ENCODE peak calls at places on chromosomes 6 and 20, in eight cellular contexts. K is A549, U is H1, X is HCT116, L is endothelial cell of umbilical vein, H is GM12878, W is K562, V is HepG2. E is an unnamed sample.

GRCh38 chr20:63150911-63151531 is 64.9 kb downstream of the YTHDF1 start:
- DNase-seq in H (no peak), V (no peak), U (no peak), X (no peak), W (no peak), K (no peak), L (no peak), E (peak; percentile 71)

GRCh38 chr20:49813305-49813974 is 812 bp downstream of the SLC9A8 start:
- DNase-seq in U (no peak), L (peak; percentile 5), K (no peak), H (no peak), W (peak; percentile 10), X (no peak), V (no peak), E (peak; percentile 34)

GRCh38 chr20:32631916-32632460 is 41.8 kb downstream of the C20orf203 start:
- DNase-seq in K (no peak), X (no peak), V (no peak), H (no peak), U (no peak), L (no peak), W (peak; percentile 50), E (no peak)

GRCh38 chr20:20635006-20635405 is 77.4 kb downstream of the RALGAPA2 start:
- DNase-seq in K (no peak), U (no peak), W (no peak), H (no peak), X (no peak), L (no peak), V (no peak), E (peak; percentile 19)

GRCh38 chr6:151160869-151161268 is 78.9 kb upstream of the AKAP12 start:
- DNase-seq in L (no peak), W (no peak), X (no peak), H (no peak), K (peak; percentile 17), U (no peak), V (peak; percentile 57), E (no peak)

GRCh38 chr20:45325367-45325766 is 17.3 kb upstream of the MATN4 start:
- DNase-seq in K (no peak), L (no peak), U (no peak), X (no peak), W (no peak), V (no peak), H (no peak), E (no peak)

GRCh38 chr6:37540390-37540789 is 40.7 kb upstream of the CCDC167 start:
- DNase-seq in W (no peak), K (no peak), H (no peak), U (no peak), L (no peak), X (no peak), V (no peak), E (no peak)

GRCh38 chr6:99821164-99821563 is 172.9 kb downstream of the MCHR2 start:
- DNase-seq in L (peak; percentile 68), W (no peak), K (no peak), X (no peak), V (no peak), U (no peak), H (no peak), E (no peak)

GRCh38 chr20:1870792-1871550 is 24.2 kb upstream of the SIRPA start:
- DNase-seq in K (no peak), W (no peak), L (no peak), U (no peak), H (peak; percentile 71), V (no peak), X (no peak), E (peak; percentile 84)

GRCh38 chr6:23175391-23175790 is 606.0 kb downstream of the HDGFL1 start:
- DNase-seq in W (no peak), H (no peak), X (no peak), L (no peak), V (no peak), U (no peak), K (no peak), E (no peak)

GRCh38 chr6:105675715-105676397 is 273.0 kb upstream of the PREP start:
- DNase-seq in K (peak; percentile 22), H (no peak), W (no peak), V (no peak), X (peak; percentile 73), L (no peak), U (no peak), E (peak; percentile 34)

GRCh38 chr6:5139828-5140771 is 55.0 kb downstream of the PPP1R3G start:
- DNase-seq in K (no peak), X (no peak), L (no peak), W (no peak), H (no peak), U (no peak), V (no peak), E (no peak)

GRCh38 chr6:151914475-151914874 is 107.0 kb downstream of the ESR1 start:
- DNase-seq in H (no peak), K (peak; percentile 62), U (no peak), L (no peak), X (no peak), W (no peak), V (peak; percentile 7), E (no peak)

GRCh38 chr6:73985891-73986290 is 289.9 kb downstream of the CD109 start:
- DNase-seq in L (peak; percentile 10), K (peak; percentile 24), V (no peak), X (peak; percentile 12), U (peak; percentile 7), H (no peak), W (no peak), E (peak; percentile 9)

GRCh38 chr20:8388146-8388545 is 256.1 kb downstream of the PLCB1 start:
- DNase-seq in W (no peak), V (no peak), H (no peak), X (no peak), K (no peak), U (no peak), L (peak; percentile 37), E (no peak)

GRCh38 chr20:47274449-47275108 is 81.9 kb downstream of the ZMYND8 start:
- DNase-seq in W (peak; percentile 40), V (peak; percentile 71), K (peak; percentile 87), U (no peak), L (peak; percentile 96), X (peak; percentile 67), H (peak; percentile 87), E (peak; percentile 67)

GRCh38 chr20:51953731-51954340 is 151.5 kb upstream of the SALL4 start:
- DNase-seq in L (no peak), U (no peak), W (no peak), X (no peak), V (no peak), K (no peak), H (no peak), E (no peak)

GRCh38 chr6:30411515-30412207 is 66.7 kb downstream of the RPP21 start:
- DNase-seq in X (peak; percentile 61), H (no peak), U (peak; percentile 51), V (peak; percentile 52), W (peak; percentile 76), K (peak; percentile 51), L (peak; percentile 41), E (peak; percentile 75)

GRCh38 chr6:96626749-96627353 is 63.9 kb downstream of the FHL5 start:
- DNase-seq in V (peak; percentile 21), W (peak; percentile 21), L (peak; percentile 17), X (peak; percentile 22), H (peak; percentile 49), K (peak; percentile 10), U (no peak), E (peak; percentile 41)

GRCh38 chr6:21856096-21856825 is 262.7 kb downstream of the SOX4 start:
- DNase-seq in L (peak; percentile 56), K (peak; percentile 7), V (no peak), W (no peak), U (no peak), H (no peak), X (no peak), E (peak; percentile 69)

GRCh38 chr6:163536770-163537169 is 122.3 kb downstream of the QKI start:
- DNase-seq in H (no peak), X (no peak), L (peak; percentile 42), W (peak; percentile 58), K (peak; percentile 49), V (no peak), U (no peak), E (peak; percentile 18)

GRCh38 chr6:28816339-28816908 is 107.4 kb downstream of the TRIM27 start:
- DNase-seq in X (no peak), K (no peak), H (no peak), W (peak; percentile 65), U (no peak), L (no peak), V (no peak), E (no peak)

GRCh38 chr6:28814032-28814976 is 109.5 kb downstream of the TRIM27 start:
- DNase-seq in U (no peak), L (no peak), X (no peak), V (no peak), K (no peak), H (no peak), W (peak; percentile 41), E (no peak)

GRCh38 chr6:28812778-28813569 is 110.8 kb downstream of the TRIM27 start:
- DNase-seq in W (no peak), U (no peak), L (no peak), X (no peak), K (no peak), V (no peak), H (no peak), E (no peak)

GRCh38 chr6:28816909-28817807 is 106.6 kb downstream of the TRIM27 start:
- DNase-seq in H (no peak), U (no peak), X (no peak), W (peak; percentile 95), V (peak; percentile 67), L (peak; percentile 26), K (peak; percentile 81), E (peak; percentile 92)

GRCh38 chr6:28817808-28818145 is 106.0 kb downstream of the TRIM27 start:
- DNase-seq in H (no peak), L (no peak), X (no peak), U (no peak), V (no peak), W (peak; percentile 67), K (no peak), E (peak; percentile 35)
- TF ChIP-seq MAX in H (no peak), L (no peak), X (no peak), U (no peak), V (no peak), W (no peak), K (no peak), E (no peak)

GRCh38 chr6:145042559-145042958 is 692.8 kb downstream of the EPM2A start:
- DNase-seq in W (peak; percentile 25), V (peak; percentile 33), K (peak; percentile 3), H (no peak), L (no peak), X (no peak), U (no peak), E (no peak)
- TF ChIP-seq CTCF in W (peak; percentile 46), V (peak; percentile 56), K (peak; percentile 14), H (peak; percentile 25), L (no peak), X (no peak), U (peak; percentile 64), E (peak; percentile 19)

GRCh38 chr6:108106694-108107093 is 32.2 kb upstream of the OSTM1 start:
- DNase-seq in V (no peak), W (no peak), U (no peak), K (no peak), X (no peak), L (no peak), H (no peak), E (no peak)
- TF ChIP-seq POLR2A in V (no peak), W (no peak), U (no peak), K (no peak), X (no peak), L (no peak), H (no peak), E (no peak)

DNA sequence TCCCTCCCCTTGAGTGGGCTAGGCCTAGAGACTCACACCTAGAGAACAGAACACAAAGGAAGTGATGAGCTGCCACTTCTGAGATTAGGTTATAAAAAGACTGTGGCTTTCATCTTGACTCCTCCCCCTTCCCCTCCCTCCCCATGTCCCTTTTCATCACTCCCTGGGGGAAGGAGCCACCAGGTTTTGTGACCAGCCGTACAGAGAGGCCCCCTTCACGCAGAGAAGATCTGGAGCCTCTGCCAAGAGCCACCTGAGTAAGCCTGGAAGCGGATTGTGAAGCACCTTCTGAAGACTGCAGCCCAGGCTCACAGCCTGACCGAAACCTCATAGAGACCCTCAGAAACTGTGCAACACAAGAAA is 118.4 kb upstream of the NXT1 start:
- DNase-seq in L (no peak), U (no peak), V (no peak), W (no peak), H (no peak), X (no peak), K (no peak), E (no peak)
- TF ChIP-seq MAX in L (no peak), U (no peak), V (no peak), W (no peak), H (no peak), X (no peak), K (no peak), E (no peak)

E was measured in NB4.